ENCODE peak calls at places on chromosomes 7 and 10, in six cellular contexts. W, X, M, R, J and C are unnamed samples.

GRCh38 chr10:87504667-87505365 is at the start of gene MINPP1:
- DNase-seq in R (peak), J (peak), X (peak), W (peak), M (peak), C (peak)

GRCh38 chr10:38156416-38157269 is 62.5 kb downstream of the ZNF37A start:
- DNase-seq in X (no peak), M (no peak), R (no peak), W (no peak), J (no peak), C (no peak)

GRCh38 chr10:69655124-69655867 is 25.2 kb downstream of the FAM241B start:
- DNase-seq in X (no peak), J (no peak), R (no peak), W (no peak), M (no peak), C (no peak)

GRCh38 chr7:114663502-114663901 is 248.9 kb downstream of the FOXP2 start:
- DNase-seq in X (peak), R (peak), M (peak), W (peak), J (peak), C (peak)

GRCh38 chr7:149333321-149333717 is 71.3 kb downstream of the ZNF783 start:
- DNase-seq in W (no peak), R (no peak), J (no peak), M (no peak), X (no peak), C (no peak)

GRCh38 chr7:102439963-102440795 is 6.8 kb downstream of the ORAI2 start:
- DNase-seq in W (peak), X (peak), R (no peak), J (no peak), M (peak), C (peak)

GRCh38 chr7:78487464-78487863 is 688.9 kb downstream of the PHTF2 start:
- DNase-seq in X (no peak), W (no peak), M (no peak), R (no peak), J (no peak), C (no peak)

GRCh38 chr7:16982640-16983103 is 100.9 kb upstream of the AGR3 start:
- DNase-seq in M (peak), X (peak), J (peak), R (no peak), W (peak), C (peak)

GRCh38 chr7:25389489-25390106 is 161.3 kb upstream of the NPVF start:
- DNase-seq in R (no peak), W (peak), J (peak), M (peak), X (peak), C (peak)

GRCh38 chr10:94314913-94315545 is 47.7 kb downstream of the NOC3L start:
- DNase-seq in M (peak), J (no peak), W (peak), R (no peak), X (no peak), C (no peak)

GRCh38 chr10:44030132-44030531 is 354.8 kb downstream of the CXCL12 start:
- DNase-seq in R (no peak), X (peak), J (no peak), M (no peak), W (no peak), C (no peak)

GRCh38 chr7:28701731-28702130 is 256.4 kb downstream of the TRIL start:
- DNase-seq in R (no peak), J (no peak), X (no peak), W (no peak), M (peak), C (no peak)

GRCh38 chr7:127900116-127900515 is 131.1 kb downstream of the LRRC4 start:
- DNase-seq in J (no peak), M (no peak), X (no peak), R (no peak), W (no peak), C (no peak)
- TF ChIP-seq CTCF in J (no peak), M (no peak), X (no peak), R (no peak), W (no peak), C (no peak)

GRCh38 chr10:49608925-49609282 is 1.2 kb upstream of the SLC18A3 start:
- DNase-seq in X (no peak), R (no peak), M (no peak), W (no peak), J (no peak), C (no peak)
- H3K4me3 ChIP-seq in X (no peak), R (no peak), M (no peak), W (no peak), J (no peak), C (no peak)

DNA sequence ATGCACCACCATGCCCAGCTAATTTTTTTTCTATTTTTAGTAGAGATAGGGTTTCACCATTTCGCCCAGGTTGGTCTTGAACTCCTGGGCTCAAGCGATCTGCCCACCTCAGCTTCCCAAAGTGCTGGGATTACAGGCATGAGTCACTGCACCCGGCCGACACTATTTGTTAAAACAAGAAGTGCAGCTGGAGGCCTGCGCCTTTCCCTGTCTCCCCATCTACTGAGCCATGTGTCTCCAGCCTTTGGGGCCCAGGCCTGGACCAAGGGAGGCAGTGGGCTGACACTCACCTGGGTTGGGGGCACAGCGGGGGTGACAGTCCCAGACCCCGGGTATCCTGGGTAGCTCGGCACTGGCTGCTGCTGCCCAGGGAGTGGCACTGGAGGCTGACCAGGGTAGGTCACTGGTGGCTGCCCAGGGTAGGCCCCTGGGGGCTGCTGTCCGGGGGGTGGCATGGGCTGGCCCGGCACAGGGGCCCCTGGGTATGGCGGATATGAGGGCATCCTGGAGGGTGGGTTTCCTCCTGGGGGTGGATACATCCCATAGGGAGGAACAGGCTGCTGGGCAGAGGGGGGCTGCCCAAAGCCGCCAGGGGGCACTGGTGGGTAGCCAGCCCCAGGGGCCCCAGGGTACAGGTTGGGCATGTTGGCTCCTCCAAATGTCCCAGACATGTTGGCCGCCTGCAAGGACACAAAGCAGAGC is 36.3 kb downstream of the PLAC9 start:
- DNase-seq in R (peak), X (peak), W (no peak), J (no peak), M (no peak), C (no peak)
- TF ChIP-seq CTCF in R (peak), X (peak), W (peak), J (no peak), M (peak), C (no peak)

GRCh38 chr10:110432084-110432483 is 65.6 kb upstream of the DUSP5 start:
- DNase-seq in J (no peak), W (no peak), M (no peak), R (no peak), X (no peak), C (no peak)
- H3K4me3 ChIP-seq in J (no peak), W (no peak), M (no peak), R (no peak), X (no peak), C (no peak)

GRCh38 chr10:74968621-74969019 is 142.2 kb downstream of the KAT6B start:
- DNase-seq in X (no peak), J (no peak), M (no peak), R (no peak), W (no peak), C (no peak)

GRCh38 chr10:74973993-74974392 is 137.5 kb upstream of the SAMD8 start:
- DNase-seq in X (no peak), R (no peak), J (no peak), W (no peak), M (no peak), C (no peak)

GRCh38 chr10:74969093-74969492 is 142.4 kb upstream of the SAMD8 start:
- DNase-seq in M (no peak), J (no peak), W (no peak), R (no peak), X (no peak), C (no peak)

GRCh38 chr10:74967850-74968620 is 141.6 kb downstream of the KAT6B start:
- DNase-seq in R (no peak), M (no peak), W (peak), J (no peak), X (peak), C (peak)

GRCh38 chr10:74969530-74969929 is 141.9 kb upstream of the SAMD8 start:
- DNase-seq in M (no peak), X (no peak), W (no peak), R (no peak), J (no peak), C (no peak)
- TF ChIP-seq CTCF in M (no peak), X (peak), W (no peak), R (no peak), J (no peak), C (no peak)

GRCh38 chr10:30647089-30647488 is 17.5 kb upstream of the LYZL2 start:
- DNase-seq in J (no peak), R (no peak), M (no peak), X (no peak), W (no peak), C (no peak)

GRCh38 chr10:30639946-30640786 is 10.6 kb upstream of the LYZL2 start:
- DNase-seq in R (peak), X (peak), W (peak), M (peak), J (no peak), C (peak)

GRCh38 chr10:30645340-30645827 is 15.8 kb upstream of the LYZL2 start:
- DNase-seq in W (peak), M (peak), J (no peak), R (no peak), X (peak), C (peak)
- H3K4me3 ChIP-seq in W (no peak), M (no peak), J (no peak), R (no peak), X (peak), C (no peak)

GRCh38 chr10:34228066-34228465 is 587.0 kb downstream of the PARD3 start:
- DNase-seq in X (no peak), R (no peak), M (no peak), W (no peak), J (no peak), C (no peak)

GRCh38 chr10:34222359-34222758 is 592.7 kb downstream of the PARD3 start:
- DNase-seq in W (no peak), R (no peak), J (no peak), X (peak), M (no peak), C (peak)

GRCh38 chr10:34219860-34220518 is 595.1 kb downstream of the PARD3 start:
- DNase-seq in J (no peak), M (no peak), R (no peak), W (no peak), X (no peak), C (no peak)

DNA sequence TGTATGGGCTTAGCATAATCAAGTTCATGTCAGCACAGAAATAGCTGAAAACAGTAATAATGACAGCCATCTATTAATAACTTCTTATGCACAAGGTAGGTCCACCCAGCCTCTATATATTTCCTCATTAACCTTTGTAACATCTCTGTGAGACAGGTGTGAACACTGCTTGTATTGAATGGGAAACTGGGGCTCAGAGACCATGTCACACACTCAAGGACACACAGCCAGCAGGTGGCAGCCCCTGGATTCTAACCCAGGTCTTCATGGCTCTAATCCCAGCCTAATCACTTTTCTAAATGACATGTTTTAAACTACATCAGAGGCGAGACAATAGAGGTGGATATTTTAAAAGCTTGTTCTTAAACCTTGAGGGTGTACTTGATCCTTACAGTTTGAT is 591.4 kb downstream of the PARD3 start:
- DNase-seq in J (no peak), R (no peak), W (no peak), M (no peak), X (peak), C (no peak)
- TF ChIP-seq CTCF in J (no peak), R (peak), W (no peak), M (no peak), X (peak), C (no peak)